ENCODE peak calls at places on chromosome 2, in six cellular contexts. B, L, Q, Z, P and D are unnamed samples.

GRCh38 chr2:200479617-200480292 is 30.1 kb downstream of the KCTD18 start:
- DNase-seq in Z (no peak), L (no peak), P (no peak), B (no peak), Q (no peak), D (no peak)

GRCh38 chr2:187775651-187776050 is 221.4 kb upstream of the TFPI start:
- DNase-seq in B (no peak), L (no peak), Z (no peak), P (no peak), Q (no peak), D (no peak)

GRCh38 chr2:172208881-172209325 is 106.2 kb upstream of the DLX2 start:
- DNase-seq in P (no peak), B (no peak), Q (no peak), Z (no peak), L (no peak), D (no peak)

GRCh38 chr2:162011718-162012564 is 62.1 kb downstream of the DPP4 start:
- DNase-seq in L (no peak), Z (no peak), Q (peak), B (no peak), P (peak), D (no peak)

GRCh38 chr2:162890690-162891311 is 52.2 kb upstream of the KCNH7 start:
- DNase-seq in P (no peak), Q (no peak), Z (no peak), B (no peak), L (no peak), D (peak)

GRCh38 chr2:42838133-42838532 is 45.8 kb upstream of the HAAO start:
- DNase-seq in B (no peak), P (no peak), Z (no peak), L (no peak), Q (no peak), D (no peak)

GRCh38 chr2:161992526-161992925 is 81.5 kb downstream of the DPP4 start:
- DNase-seq in Z (no peak), P (peak), Q (peak), L (peak), B (no peak), D (no peak)

GRCh38 chr2:152409691-152410597 is 75.0 kb downstream of the FMNL2 start:
- DNase-seq in Z (no peak), Q (no peak), P (no peak), B (no peak), L (no peak), D (no peak)

GRCh38 chr2:218582085-218582484 is 13.4 kb downstream of the CNOT9 start:
- DNase-seq in P (no peak), B (no peak), Z (no peak), Q (no peak), L (no peak), D (peak)

GRCh38 chr2:69449906-69450305 is 12.7 kb upstream of the NFU1 start:
- DNase-seq in B (no peak), L (no peak), P (no peak), Q (no peak), Z (no peak), D (no peak)

GRCh38 chr2:113361051-113361450 is 76.4 kb upstream of the ZNG1B start:
- DNase-seq in L (no peak), B (no peak), Z (no peak), Q (no peak), P (no peak), D (no peak)

GRCh38 chr2:238714038-238714528 is 133.8 kb upstream of the TWIST2 start:
- DNase-seq in P (no peak), L (no peak), Q (no peak), B (no peak), Z (no peak), D (no peak)

GRCh38 chr2:150472122-150472899 is 15.2 kb downstream of the RND3 start:
- DNase-seq in P (no peak), Q (no peak), Z (peak), B (peak), L (no peak), D (no peak)

GRCh38 chr2:240926516-240927389 is 20.6 kb downstream of the CROCC2 start:
- DNase-seq in Q (no peak), P (no peak), L (no peak), Z (peak), B (peak), D (no peak)

GRCh38 chr2:197707316-197708213 is 2.4 kb downstream of the MARS2 start:
- DNase-seq in L (no peak), P (peak), Q (no peak), Z (no peak), B (no peak), D (peak)

GRCh38 chr2:222572761-222573174 is 83.1 kb downstream of the FARSB start:
- DNase-seq in P (no peak), Z (no peak), B (no peak), Q (no peak), L (no peak), D (no peak)

GRCh38 chr2:170217778-170218251 is 39.9 kb downstream of the MYO3B start:
- DNase-seq in L (no peak), Q (no peak), P (no peak), Z (no peak), B (no peak), D (no peak)

GRCh38 chr2:170216415-170216814 is 38.5 kb downstream of the MYO3B start:
- DNase-seq in L (no peak), Q (no peak), Z (no peak), P (no peak), B (no peak), D (no peak)

GRCh38 chr2:170221317-170222288 is 43.7 kb downstream of the MYO3B start:
- DNase-seq in Z (no peak), Q (no peak), P (no peak), B (no peak), L (no peak), D (no peak)

GRCh38 chr2:170218931-170219330 is 41.0 kb downstream of the MYO3B start:
- DNase-seq in Z (no peak), L (no peak), P (no peak), B (no peak), Q (no peak), D (no peak)

GRCh38 chr2:170218456-170218855 is 40.5 kb downstream of the MYO3B start:
- DNase-seq in Z (no peak), Q (no peak), P (no peak), L (no peak), B (no peak), D (no peak)
- H3K4me3 ChIP-seq in Z (no peak), Q (no peak), P (no peak), L (no peak), B (no peak), D (no peak)

DNA sequence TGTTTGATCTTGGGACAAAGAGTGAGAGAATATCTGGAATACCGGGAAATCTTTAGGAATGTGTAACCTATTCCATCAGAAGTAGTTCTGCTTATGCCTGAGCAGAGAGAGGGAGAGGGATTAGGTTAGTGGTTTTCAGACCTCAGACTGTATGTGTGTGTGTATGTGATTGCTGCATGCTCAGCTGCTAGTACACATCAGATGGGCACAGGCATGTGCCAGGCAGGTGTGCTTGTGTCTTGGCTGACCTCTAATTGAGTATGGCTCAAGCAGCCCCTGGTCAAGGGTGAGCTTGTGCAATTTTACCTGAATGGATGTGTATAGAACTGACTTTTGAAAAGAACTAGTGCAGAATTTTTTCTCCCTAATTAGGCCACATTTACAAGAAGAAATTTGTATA is 91.2 kb downstream of the INSIG2 start:
- DNase-seq in B (no peak), Q (no peak), Z (no peak), L (no peak), P (no peak), D (no peak)
- H3K4me3 ChIP-seq in B (no peak), Q (no peak), Z (no peak), L (no peak), P (no peak), D (no peak)

GRCh38 chr2:133266926-133267590 is 301.2 kb downstream of the NCKAP5 start:
- DNase-seq in L (no peak), P (no peak), B (no peak), Q (no peak), Z (no peak), D (no peak)
- H3K4me3 ChIP-seq in L (no peak), P (no peak), B (peak), Q (no peak), Z (peak), D (peak)

GRCh38 chr2:203261326-203262159 is 22.7 kb downstream of the CYP20A1 start:
- DNase-seq in P (no peak), Q (no peak), L (no peak), B (no peak), Z (no peak), D (no peak)
- H3K4me3 ChIP-seq in P (no peak), Q (no peak), L (no peak), B (no peak), Z (no peak), D (no peak)